ENCODE peak calls at places on chromosomes 3 and 15, in ten cellular contexts. One of them, this sample, is unnamed.

GRCh38 chr3:128343287-128344045 is 123.2 kb downstream of the DNAJB8 start:
- DNase-seq in caudate nucleus: no peak
- DNase-seq in GM12864: no peak
- DNase-seq in WTC11: no peak
- DNase-seq in SW480: peak; percentile 8
- DNase-seq in bronchial epithelial cell: peak; percentile 81
- DNase-seq in tibial nerve: no peak
- DNase-seq in Daoy: peak; percentile 85
- DNase-seq in cardiac fibroblast: peak; percentile 59
- DNase-seq in HEK293T: no peak
- DNase-seq in this sample: peak; percentile 4

GRCh38 chr3:76673171-76673570 is 366.7 kb upstream of the ROBO2 start:
- DNase-seq in cardiac fibroblast: no peak
- DNase-seq in GM12864: no peak
- DNase-seq in bronchial epithelial cell: no peak
- DNase-seq in tibial nerve: no peak
- DNase-seq in caudate nucleus: no peak
- DNase-seq in HEK293T: no peak
- DNase-seq in SW480: no peak
- DNase-seq in Daoy: no peak
- DNase-seq in WTC11: no peak
- DNase-seq in this sample: no peak

GRCh38 chr15:57455969-57456368 is 79.7 kb downstream of the CGNL1 start:
- DNase-seq in Daoy: no peak
- DNase-seq in HEK293T: no peak
- DNase-seq in SW480: no peak
- DNase-seq in GM12864: no peak
- DNase-seq in caudate nucleus: no peak
- DNase-seq in tibial nerve: no peak
- DNase-seq in bronchial epithelial cell: no peak
- DNase-seq in WTC11: no peak
- DNase-seq in cardiac fibroblast: no peak
- DNase-seq in this sample: no peak

GRCh38 chr3:174330303-174330702 is 528.8 kb upstream of the NAALADL2 start:
- DNase-seq in WTC11: no peak
- DNase-seq in caudate nucleus: no peak
- DNase-seq in cardiac fibroblast: peak; percentile 81
- DNase-seq in HEK293T: no peak
- DNase-seq in tibial nerve: no peak
- DNase-seq in GM12864: no peak
- DNase-seq in bronchial epithelial cell: peak; percentile 15
- DNase-seq in SW480: no peak
- DNase-seq in Daoy: peak; percentile 72
- DNase-seq in this sample: peak; percentile 74

GRCh38 chr3:35721628-35722027 is 82.3 kb downstream of the ARPP21 start:
- DNase-seq in GM12864: no peak
- DNase-seq in caudate nucleus: no peak
- DNase-seq in cardiac fibroblast: no peak
- DNase-seq in WTC11: no peak
- DNase-seq in HEK293T: no peak
- DNase-seq in tibial nerve: no peak
- DNase-seq in Daoy: peak; percentile 9
- DNase-seq in SW480: no peak
- DNase-seq in bronchial epithelial cell: no peak
- DNase-seq in this sample: no peak

GRCh38 chr3:56954125-56954524 is 106.3 kb upstream of the SPATA12 start:
- DNase-seq in Daoy: no peak
- DNase-seq in WTC11: no peak
- DNase-seq in cardiac fibroblast: no peak
- DNase-seq in bronchial epithelial cell: no peak
- DNase-seq in caudate nucleus: no peak
- DNase-seq in SW480: no peak
- DNase-seq in tibial nerve: no peak
- DNase-seq in GM12864: no peak
- DNase-seq in HEK293T: no peak
- DNase-seq in this sample: no peak

GRCh38 chr15:58081446-58081845 is 15.9 kb upstream of the ALDH1A2 start:
- DNase-seq in GM12864: no peak
- DNase-seq in cardiac fibroblast: no peak
- DNase-seq in bronchial epithelial cell: peak; percentile 42
- DNase-seq in WTC11: no peak
- DNase-seq in tibial nerve: no peak
- DNase-seq in caudate nucleus: no peak
- DNase-seq in HEK293T: no peak
- DNase-seq in SW480: no peak
- DNase-seq in Daoy: no peak
- DNase-seq in this sample: no peak

GRCh38 chr15:88656760-88657221 is 18.0 kb downstream of the ISG20 start:
- DNase-seq in SW480: no peak
- DNase-seq in GM12864: peak; percentile 80
- DNase-seq in bronchial epithelial cell: no peak
- DNase-seq in WTC11: no peak
- DNase-seq in caudate nucleus: no peak
- DNase-seq in HEK293T: no peak
- DNase-seq in Daoy: no peak
- DNase-seq in tibial nerve: no peak
- DNase-seq in cardiac fibroblast: no peak
- DNase-seq in this sample: no peak

GRCh38 chr3:151268267-151269235 is 9.8 kb downstream of the P2RY14 start:
- DNase-seq in cardiac fibroblast: no peak
- DNase-seq in HEK293T: no peak
- DNase-seq in caudate nucleus: no peak
- DNase-seq in WTC11: no peak
- DNase-seq in bronchial epithelial cell: peak; percentile 10
- DNase-seq in Daoy: no peak
- DNase-seq in tibial nerve: no peak
- DNase-seq in GM12864: peak; percentile 64
- DNase-seq in SW480: no peak
- DNase-seq in this sample: no peak

GRCh38 chr15:36688310-36689102 is 109.1 kb downstream of the CDIN1 start:
- DNase-seq in HEK293T: no peak
- DNase-seq in tibial nerve: no peak
- DNase-seq in WTC11: no peak
- DNase-seq in bronchial epithelial cell: peak; percentile 46
- DNase-seq in Daoy: no peak
- DNase-seq in cardiac fibroblast: peak; percentile 20
- DNase-seq in GM12864: no peak
- DNase-seq in caudate nucleus: no peak
- DNase-seq in SW480: peak; percentile 0
- DNase-seq in this sample: no peak

GRCh38 chr3:24363242-24363641 is 131.4 kb downstream of the THRB start:
- DNase-seq in tibial nerve: no peak
- DNase-seq in cardiac fibroblast: peak; percentile 66
- DNase-seq in bronchial epithelial cell: peak; percentile 38
- DNase-seq in Daoy: no peak
- DNase-seq in GM12864: no peak
- DNase-seq in SW480: no peak
- DNase-seq in WTC11: no peak
- DNase-seq in caudate nucleus: no peak
- DNase-seq in HEK293T: no peak
- DNase-seq in this sample: no peak

GRCh38 chr3:10620833-10621082 is 115.4 kb upstream of the ATP2B2 start:
- DNase-seq in HEK293T: no peak
- DNase-seq in Daoy: no peak
- DNase-seq in tibial nerve: no peak
- DNase-seq in GM12864: no peak
- DNase-seq in bronchial epithelial cell: no peak
- DNase-seq in cardiac fibroblast: no peak
- DNase-seq in SW480: no peak
- DNase-seq in WTC11: no peak
- DNase-seq in caudate nucleus: no peak
- DNase-seq in this sample: no peak

GRCh38 chr3:135017494-135017893 is 222.4 kb downstream of the EPHB1 start:
- DNase-seq in SW480: no peak
- DNase-seq in GM12864: no peak
- DNase-seq in cardiac fibroblast: no peak
- DNase-seq in Daoy: no peak
- DNase-seq in tibial nerve: no peak
- DNase-seq in bronchial epithelial cell: no peak
- DNase-seq in HEK293T: no peak
- DNase-seq in caudate nucleus: no peak
- DNase-seq in WTC11: no peak
- DNase-seq in this sample: no peak

GRCh38 chr3:127121850-127122249 is 71.1 kb upstream of the PRR23E start:
- DNase-seq in HEK293T: no peak
- DNase-seq in bronchial epithelial cell: no peak
- DNase-seq in GM12864: no peak
- DNase-seq in cardiac fibroblast: no peak
- DNase-seq in SW480: no peak
- DNase-seq in caudate nucleus: no peak
- DNase-seq in Daoy: no peak
- DNase-seq in tibial nerve: no peak
- DNase-seq in WTC11: no peak
- DNase-seq in this sample: no peak

GRCh38 chr3:112303811-112304325 is 9.9 kb upstream of the SLC9C1 start:
- DNase-seq in tibial nerve: no peak
- DNase-seq in GM12864: no peak
- DNase-seq in HEK293T: no peak
- DNase-seq in Daoy: no peak
- DNase-seq in bronchial epithelial cell: peak; percentile 7
- DNase-seq in SW480: no peak
- DNase-seq in caudate nucleus: no peak
- DNase-seq in cardiac fibroblast: peak; percentile 48
- DNase-seq in WTC11: no peak
- DNase-seq in this sample: peak; percentile 11

GRCh38 chr3:69563968-69564367 is 175.3 kb upstream of the MITF start:
- DNase-seq in GM12864: no peak
- DNase-seq in SW480: no peak
- DNase-seq in WTC11: no peak
- DNase-seq in caudate nucleus: no peak
- DNase-seq in cardiac fibroblast: no peak
- DNase-seq in HEK293T: no peak
- DNase-seq in Daoy: no peak
- DNase-seq in bronchial epithelial cell: no peak
- DNase-seq in tibial nerve: no peak
- DNase-seq in this sample: no peak

GRCh38 chr3:51712511-51712931 is 5.7 kb downstream of the GRM2 start:
- DNase-seq in HEK293T: no peak
- DNase-seq in caudate nucleus: no peak
- DNase-seq in Daoy: no peak
- DNase-seq in GM12864: no peak
- DNase-seq in WTC11: peak; percentile 1
- DNase-seq in bronchial epithelial cell: no peak
- DNase-seq in tibial nerve: no peak
- DNase-seq in cardiac fibroblast: no peak
- DNase-seq in SW480: no peak
- DNase-seq in this sample: no peak

GRCh38 chr3:153070153-153070868 is 91.7 kb upstream of the RAP2B start:
- DNase-seq in GM12864: no peak
- DNase-seq in SW480: no peak
- DNase-seq in bronchial epithelial cell: peak; percentile 70
- DNase-seq in Daoy: peak; percentile 41
- DNase-seq in caudate nucleus: no peak
- DNase-seq in cardiac fibroblast: peak; percentile 59
- DNase-seq in HEK293T: no peak
- DNase-seq in WTC11: no peak
- DNase-seq in tibial nerve: no peak
- DNase-seq in this sample: no peak

GRCh38 chr3:11386413-11387155 is 114.4 kb downstream of the ATG7 start:
- DNase-seq in WTC11: no peak
- DNase-seq in tibial nerve: no peak
- DNase-seq in GM12864: no peak
- DNase-seq in Daoy: no peak
- DNase-seq in SW480: no peak
- DNase-seq in cardiac fibroblast: peak; percentile 59
- DNase-seq in HEK293T: no peak
- DNase-seq in caudate nucleus: no peak
- DNase-seq in bronchial epithelial cell: no peak
- DNase-seq in this sample: no peak

GRCh38 chr3:58535531-58536500 is 1.2 kb downstream of the ACOX2 start:
- DNase-seq in cardiac fibroblast: peak; percentile 34
- DNase-seq in bronchial epithelial cell: peak; percentile 34
- DNase-seq in WTC11: no peak
- DNase-seq in Daoy: peak; percentile 23
- DNase-seq in tibial nerve: no peak
- DNase-seq in caudate nucleus: no peak
- DNase-seq in HEK293T: no peak
- DNase-seq in GM12864: no peak
- DNase-seq in SW480: peak; percentile 88
- DNase-seq in this sample: no peak

GRCh38 chr3:57872606-57873005 is 116.5 kb downstream of the SLMAP start:
- DNase-seq in Daoy: no peak
- DNase-seq in WTC11: no peak
- DNase-seq in cardiac fibroblast: peak; percentile 25
- DNase-seq in bronchial epithelial cell: no peak
- DNase-seq in caudate nucleus: no peak
- DNase-seq in HEK293T: no peak
- DNase-seq in tibial nerve: no peak
- DNase-seq in GM12864: no peak
- DNase-seq in SW480: no peak
- DNase-seq in this sample: no peak

GRCh38 chr15:67066041-67067021 is 929 bp downstream of the SMAD3 start:
- DNase-seq in GM12864: no peak
- DNase-seq in WTC11: no peak
- DNase-seq in caudate nucleus: peak; percentile 43
- DNase-seq in cardiac fibroblast: peak; percentile 35
- DNase-seq in SW480: no peak
- DNase-seq in HEK293T: no peak
- DNase-seq in bronchial epithelial cell: no peak
- DNase-seq in Daoy: no peak
- DNase-seq in tibial nerve: no peak
- DNase-seq in this sample: no peak

GRCh38 chr3:171526869-171527268 is 66.7 kb upstream of the TNIK start:
- DNase-seq in GM12864: no peak
- DNase-seq in tibial nerve: no peak
- DNase-seq in Daoy: no peak
- DNase-seq in cardiac fibroblast: peak; percentile 66
- DNase-seq in HEK293T: no peak
- DNase-seq in caudate nucleus: no peak
- DNase-seq in SW480: no peak
- DNase-seq in WTC11: no peak
- DNase-seq in bronchial epithelial cell: no peak
- DNase-seq in this sample: no peak

GRCh38 chr3:172622916-172623700 is 87.8 kb downstream of the NCEH1 start:
- DNase-seq in Daoy: peak; percentile 70
- DNase-seq in bronchial epithelial cell: peak; percentile 89
- DNase-seq in SW480: peak; percentile 77
- DNase-seq in HEK293T: peak; percentile 34
- DNase-seq in caudate nucleus: no peak
- DNase-seq in tibial nerve: peak; percentile 51
- DNase-seq in cardiac fibroblast: peak; percentile 70
- DNase-seq in WTC11: no peak
- DNase-seq in GM12864: no peak
- DNase-seq in this sample: peak; percentile 60

GRCh38 chr3:177827517-177828249 is 630.4 kb upstream of the TBL1XR1 start:
- DNase-seq in bronchial epithelial cell: peak; percentile 93
- DNase-seq in GM12864: no peak
- DNase-seq in SW480: no peak
- DNase-seq in cardiac fibroblast: peak; percentile 84
- DNase-seq in WTC11: no peak
- DNase-seq in Daoy: peak; percentile 65
- DNase-seq in HEK293T: no peak
- DNase-seq in tibial nerve: no peak
- DNase-seq in caudate nucleus: no peak
- DNase-seq in this sample: peak; percentile 70

GRCh38 chr3:99683465-99683864 is 45.1 kb downstream of the COL8A1 start:
- DNase-seq in tibial nerve: no peak
- DNase-seq in cardiac fibroblast: no peak
- DNase-seq in SW480: no peak
- DNase-seq in GM12864: no peak
- DNase-seq in HEK293T: no peak
- DNase-seq in bronchial epithelial cell: no peak
- DNase-seq in Daoy: no peak
- DNase-seq in caudate nucleus: no peak
- DNase-seq in WTC11: no peak
- DNase-seq in this sample: no peak

GRCh38 chr15:73318463-73319351 is 50.1 kb downstream of the HCN4 start:
- DNase-seq in WTC11: peak; percentile 70
- DNase-seq in cardiac fibroblast: peak; percentile 24
- DNase-seq in SW480: no peak
- DNase-seq in caudate nucleus: peak; percentile 37
- DNase-seq in Daoy: peak; percentile 57
- DNase-seq in GM12864: peak; percentile 7
- DNase-seq in tibial nerve: no peak
- DNase-seq in bronchial epithelial cell: no peak
- DNase-seq in HEK293T: no peak
- DNase-seq in this sample: no peak

GRCh38 chr3:63309780-63310179 is 31.7 kb downstream of the SYNPR start:
- DNase-seq in HEK293T: no peak
- DNase-seq in Daoy: no peak
- DNase-seq in SW480: no peak
- DNase-seq in tibial nerve: no peak
- DNase-seq in cardiac fibroblast: no peak
- DNase-seq in bronchial epithelial cell: no peak
- DNase-seq in GM12864: no peak
- DNase-seq in WTC11: no peak
- DNase-seq in caudate nucleus: no peak
- DNase-seq in this sample: no peak